ENCODE peak calls at places on chromosomes 5 and 9, in four cellular contexts. A is GDM1; J is mammary epithelial cell; H is naive thymus-derived CD4-positive, alpha-beta T cell. Z is an unnamed sample.

GRCh38 chr5:39014544-39014943 is 59.7 kb downstream of the RICTOR start:
- DNase-seq in A (no peak), J (no peak), H (no peak), Z (no peak)

GRCh38 chr5:54994628-54995027 is 9.2 kb upstream of the ESM1 start:
- DNase-seq in J (no peak), H (no peak), A (no peak), Z (no peak)

GRCh38 chr9:30774326-30774725 is 1610.1 kb upstream of the ACO1 start:
- DNase-seq in H (no peak), J (no peak), A (no peak), Z (no peak)

GRCh38 chr5:56479701-56480304 is 246.7 kb upstream of the ANKRD55 start:
- DNase-seq in A (no peak), J (no peak), H (peak), Z (peak)

GRCh38 chr5:36689225-36689624 is 82.8 kb downstream of the SLC1A3 start:
- DNase-seq in J (peak), A (no peak), H (no peak), Z (no peak)

GRCh38 chr9:68715181-68715456 is 10.1 kb downstream of the PIP5K1B start:
- DNase-seq in A (no peak), J (no peak), H (no peak), Z (no peak)

GRCh38 chr9:78664370-78664769 is 367.4 kb downstream of the PSAT1 start:
- DNase-seq in J (no peak), H (no peak), A (no peak), Z (no peak)

GRCh38 chr5:96733771-96734498 is 71.8 kb downstream of the CAST start:
- DNase-seq in J (peak), A (no peak), H (no peak), Z (no peak)

GRCh38 chr5:52817818-52818217 is 30.1 kb downstream of the ITGA1 start:
- DNase-seq in H (no peak), J (no peak), A (no peak), Z (no peak)

GRCh38 chr9:4167040-4167671 is 132.7 kb downstream of the GLIS3 start:
- DNase-seq in A (no peak), H (no peak), J (peak), Z (no peak)

GRCh38 chr5:110653231-110653970 is 73.1 kb downstream of the TMEM232 start:
- DNase-seq in H (no peak), J (no peak), A (no peak), Z (no peak)

GRCh38 chr9:99573052-99573451 is 248.6 kb upstream of the NR4A3 start:
- DNase-seq in A (no peak), J (no peak), H (no peak), Z (no peak)

GRCh38 chr5:54611290-54611951 is 93.9 kb downstream of the SNX18 start:
- DNase-seq in J (no peak), H (no peak), A (no peak), Z (no peak)

GRCh38 chr9:122975196-122975595 is 34.4 kb downstream of the RABGAP1 start:
- DNase-seq in A (peak), J (no peak), H (no peak), Z (no peak)